ENCODE peak calls at places on chromosomes 13 and 19, in five cellular contexts. T is non-pigmented ciliary epithelial cell, M is left colon, B is right cardiac atrium, Y is NCI-H446 treated with DMSO at 0.1 percent for 48 hours. A is an unnamed sample.

GRCh38 chr13:33284916-33285315 is 639 bp downstream of the STARD13 start:
- DNase-seq in T (no peak), M (no peak), B (no peak), Y (no peak), A (no peak)

GRCh38 chr19:944663-945241 is 18.9 kb downstream of the ARID3A start:
- DNase-seq in T (no peak), M (no peak), B (no peak), Y (no peak), A (no peak)

GRCh38 chr13:92483894-92484293 is 742.7 kb upstream of the GPC6 start:
- DNase-seq in T (no peak), M (no peak), B (no peak), Y (no peak), A (no peak)

GRCh38 chr13:25659091-25659502 is 287.3 kb downstream of the ATP8A2 start:
- DNase-seq in T (no peak), M (no peak), B (no peak), Y (no peak), A (no peak)

GRCh38 chr13:30805603-30806011 is 70.3 kb downstream of the ALOX5AP start:
- DNase-seq in T (no peak), M (no peak), B (peak; percentile 60), Y (no peak), A (no peak)

GRCh38 chr19:58575183-58576041 is 2.3 kb upstream of the MZF1 start:
- DNase-seq in T (no peak), M (peak; percentile 92), B (peak; percentile 97), Y (no peak), A (peak; percentile 87)

GRCh38 chr19:13163609-13164364 is 13.6 kb downstream of the IER2 start:
- DNase-seq in T (no peak), M (peak; percentile 85), B (peak; percentile 88), Y (no peak), A (no peak)

GRCh38 chr13:45411631-45412030 is 6.5 kb downstream of the SLC25A30 start:
- DNase-seq in T (no peak), M (no peak), B (no peak), Y (no peak), A (no peak)

GRCh38 chr19:16185925-16186234 is 670 bp downstream of the FAM32A start:
- DNase-seq in T (no peak), M (no peak), B (no peak), Y (no peak), A (no peak)

GRCh38 chr19:40026597-40026970 is 29.4 kb downstream of the ZNF780B start:
- DNase-seq in T (no peak), M (no peak), B (no peak), Y (no peak), A (no peak)

GRCh38 chr13:94063096-94063495 is 416.4 kb downstream of the DCT start:
- DNase-seq in T (no peak), M (no peak), B (no peak), Y (no peak), A (no peak)

GRCh38 chr19:31675187-31675913 is 326.1 kb upstream of the TSHZ3 start:
- DNase-seq in T (no peak), M (no peak), B (no peak), Y (no peak), A (no peak)

GRCh38 chr13:111006508-111007031 is 91.7 kb upstream of the ANKRD10 start:
- DNase-seq in T (peak; percentile 70), M (peak; percentile 65), B (peak; percentile 94), Y (no peak), A (no peak)

GRCh38 chr19:35549174-35549788 is 3.9 kb downstream of the TMEM147 start:
- DNase-seq in T (no peak), M (peak; percentile 50), B (no peak), Y (peak; percentile 22), A (peak; percentile 75)

GRCh38 chr19:869245-870177 is 10.0 kb downstream of the CFD start:
- DNase-seq in T (peak; percentile 73), M (peak; percentile 69), B (peak; percentile 89), Y (no peak), A (no peak)

GRCh38 chr19:33220115-33220514 is 5.5 kb downstream of the SLC7A10 start:
- DNase-seq in T (no peak), M (no peak), B (peak; percentile 16), Y (no peak), A (no peak)

GRCh38 chr13:109744512-109745051 is 41.8 kb downstream of the IRS2 start:
- DNase-seq in T (peak; percentile 15), M (peak; percentile 75), B (peak; percentile 81), Y (no peak), A (no peak)

GRCh38 chr13:98556968-98557591 is 19.8 kb downstream of the STK24 start:
- DNase-seq in T (no peak), M (no peak), B (no peak), Y (no peak), A (no peak)

GRCh38 chr13:36509369-36509768 is 77.1 kb downstream of the CCNA1 start:
- DNase-seq in T (no peak), M (no peak), B (no peak), Y (no peak), A (no peak)

GRCh38 chr13:105462981-105463380 is 1072.5 kb downstream of the EFNB2 start:
- DNase-seq in T (no peak), M (no peak), B (no peak), Y (no peak), A (no peak)